ENCODE peak calls at places on chromosomes 3 and 15, in eight cellular contexts. Y is fibroblast of pulmonary artery, Z is fibroblast of mammary gland, O is psoas muscle, L is AG09309, V is fibroblast of lung, U is pancreas, J is BJ. M is an unnamed sample.

GRCh38 chr3:49636883-49637609 is 37.1 kb upstream of the APEH start:
- DNase-seq in U (no peak), L (no peak), O (no peak), Y (no peak), Z (no peak), J (no peak), V (no peak), M (no peak)

GRCh38 chr15:88981244-88982215 is 68.4 kb upstream of the MFGE8 start:
- DNase-seq in O (no peak), V (peak), J (no peak), L (peak), Z (no peak), U (no peak), Y (no peak), M (no peak)

GRCh38 chr15:85764649-85765277 is 30.0 kb downstream of the KLHL25 start:
- DNase-seq in O (no peak), U (no peak), Y (peak), L (no peak), Z (peak), J (no peak), V (peak), M (no peak)

GRCh38 chr3:127172670-127173515 is 20.0 kb upstream of the PRR23E start:
- DNase-seq in J (peak), Y (peak), O (no peak), V (peak), U (no peak), L (no peak), Z (peak), M (no peak)

GRCh38 chr15:82538961-82539689 is 1.1 kb downstream of the RPS17 start:
- DNase-seq in O (no peak), U (no peak), L (no peak), V (peak), J (no peak), Z (peak), Y (peak), M (no peak)

GRCh38 chr3:41224120-41224806 is 25.0 kb downstream of the CTNNB1 start:
- DNase-seq in J (no peak), Y (peak), O (no peak), Z (peak), V (peak), L (peak), U (no peak), M (no peak)

GRCh38 chr15:63256433-63256884 is 20.9 kb upstream of the APH1B start:
- DNase-seq in J (no peak), V (peak), Z (peak), O (no peak), U (no peak), Y (peak), L (no peak), M (no peak)

GRCh38 chr3:50154476-50154839 is 666 bp upstream of the SEMA3F start:
- DNase-seq in U (no peak), L (no peak), Y (no peak), O (no peak), J (no peak), Z (no peak), V (no peak), M (peak)

GRCh38 chr15:77869021-77869895 is 208.3 kb downstream of the TBC1D2B start:
- DNase-seq in O (no peak), Z (no peak), Y (peak), V (peak), U (no peak), J (no peak), L (no peak), M (no peak)

GRCh38 chr3:27877122-27878011 is 155.2 kb upstream of the EOMES start:
- DNase-seq in L (no peak), Z (no peak), U (no peak), V (peak), Y (no peak), O (no peak), J (no peak), M (no peak)

GRCh38 chr15:92681141-92681622 is 25.6 kb upstream of the FAM174B start:
- DNase-seq in V (peak), L (peak), O (no peak), U (no peak), Y (peak), J (peak), Z (peak), M (no peak)

GRCh38 chr3:121707531-121708273 is 41.8 kb downstream of the GOLGB1 start:
- DNase-seq in Z (peak), O (no peak), U (no peak), Y (no peak), J (no peak), V (peak), L (no peak), M (no peak)

GRCh38 chr3:115698851-115699535 is 75.7 kb downstream of the GAP43 start:
- DNase-seq in Y (peak), Z (no peak), O (no peak), L (no peak), J (no peak), U (no peak), V (peak), M (no peak)

GRCh38 chr15:36959746-36960145 is 140.6 kb downstream of the MEIS2 start:
- DNase-seq in Y (no peak), J (no peak), U (no peak), V (peak), O (no peak), L (no peak), Z (no peak), M (no peak)

GRCh38 chr3:42032693-42033349 is 58.3 kb upstream of the TRAK1 start:
- DNase-seq in L (peak), J (peak), Y (peak), V (peak), Z (peak), U (no peak), O (peak), M (no peak)

GRCh38 chr15:89119489-89120478 is 31.5 kb downstream of the ABHD2 start:
- DNase-seq in L (no peak), V (peak), J (no peak), Z (peak), Y (peak), O (no peak), U (no peak), M (no peak)

GRCh38 chr3:42262525-42262924 is 3.5 kb downstream of the CCK start:
- DNase-seq in O (no peak), L (peak), Z (peak), U (no peak), Y (peak), V (peak), J (peak), M (no peak)

GRCh38 chr3:52434080-52434479 is 10.8 kb downstream of the SEMA3G start:
- DNase-seq in J (no peak), L (no peak), V (no peak), O (no peak), Z (no peak), U (no peak), Y (no peak), M (no peak)

GRCh38 chr3:20185364-20185732 is 658 bp downstream of the SGO1 start:
- DNase-seq in O (no peak), L (no peak), U (no peak), J (no peak), V (peak), Z (peak), Y (peak), M (peak)

GRCh38 chr3:123540285-123540684 is 44.6 kb downstream of the HACD2 start:
- DNase-seq in J (no peak), O (no peak), Z (no peak), L (no peak), V (peak), Y (no peak), U (no peak), M (peak)

GRCh38 chr15:63506537-63507035 is 2.2 kb downstream of the USP3 start:
- DNase-seq in Y (no peak), L (no peak), Z (peak), V (peak), U (no peak), O (no peak), J (no peak), M (peak)

GRCh38 chr3:10518506-10519150 is 13.2 kb upstream of the ATP2B2 start:
- DNase-seq in V (peak), L (peak), J (no peak), O (peak), U (no peak), Z (no peak), Y (peak), M (no peak)

GRCh38 chr3:4524423-4524769 is 31.2 kb downstream of the ITPR1 start:
- DNase-seq in O (no peak), Z (peak), J (no peak), L (no peak), V (peak), U (no peak), Y (peak), M (no peak)

GRCh38 chr3:47250309-47251060 is 32.1 kb downstream of the KIF9 start:
- DNase-seq in U (no peak), L (no peak), Z (peak), J (no peak), V (no peak), Y (peak), O (peak), M (peak)

GRCh38 chr3:65252266-65252665 is 564.5 kb upstream of the ADAMTS9 start:
- DNase-seq in Y (no peak), O (no peak), U (no peak), L (no peak), Z (no peak), V (peak), J (no peak), M (no peak)

GRCh38 chr15:101397521-101398003 is 91.9 kb downstream of the PCSK6 start:
- DNase-seq in O (no peak), U (no peak), Y (no peak), L (no peak), J (no peak), V (no peak), Z (no peak), M (no peak)

GRCh38 chr15:61041886-61042285 is 187.2 kb downstream of the RORA start:
- DNase-seq in O (no peak), Z (no peak), U (no peak), J (no peak), Y (no peak), L (no peak), V (no peak), M (no peak)

GRCh38 chr15:84741151-84741550 is 7.2 kb upstream of the ZNF592 start:
- DNase-seq in V (no peak), L (no peak), Y (no peak), J (no peak), Z (no peak), O (no peak), U (no peak), M (no peak)

GRCh38 chr15:30913761-30914160 is 10.0 kb downstream of the FAN1 start:
- DNase-seq in V (no peak), J (no peak), Z (no peak), L (no peak), U (no peak), Y (no peak), O (no peak), M (no peak)

GRCh38 chr3:146589899-146590508 is 15.1 kb downstream of the PLSCR5 start:
- DNase-seq in L (no peak), V (peak), J (no peak), U (no peak), Z (peak), Y (peak), O (no peak), M (peak)

GRCh38 chr15:55587321-55588069 is 650 bp downstream of the PYGO1 start:
- DNase-seq in L (no peak), J (no peak), U (no peak), V (peak), Y (peak), Z (peak), O (peak), M (peak)

GRCh38 chr15:41885841-41886240 is 8.0 kb downstream of the SPTBN5 start:
- DNase-seq in Y (no peak), Z (no peak), J (no peak), L (no peak), V (no peak), U (peak), O (no peak), M (no peak)

GRCh38 chr15:78302579-78302978 is 3.2 kb upstream of the SKIC8 start:
- DNase-seq in J (peak), U (no peak), O (no peak), V (peak), L (peak), Z (peak), Y (peak), M (peak)

GRCh38 chr3:127787071-127787490 is 35.2 kb downstream of the MGLL start:
- DNase-seq in O (peak), Z (peak), L (no peak), Y (no peak), V (no peak), U (no peak), J (no peak), M (no peak)

GRCh38 chr15:68311464-68311835 is 33.9 kb downstream of the FEM1B start:
- DNase-seq in O (no peak), U (no peak), Z (no peak), Y (no peak), J (no peak), V (no peak), L (no peak), M (no peak)

GRCh38 chr15:41125950-41126642 is 10.0 kb upstream of the INO80 start:
- DNase-seq in U (no peak), Z (no peak), Y (no peak), O (no peak), V (no peak), J (no peak), L (no peak), M (no peak)

GRCh38 chr15:38398134-38398533 is 55.8 kb upstream of the FAM98B start:
- DNase-seq in O (peak), J (peak), Z (peak), U (no peak), V (peak), L (peak), Y (peak), M (no peak)

GRCh38 chr3:152622813-152623167 is 212.1 kb upstream of the P2RY1 start:
- DNase-seq in Z (peak), V (no peak), U (no peak), O (no peak), J (no peak), L (no peak), Y (peak), M (no peak)

GRCh38 chr15:77827860-77828259 is 195.1 kb upstream of the LINGO1 start:
- DNase-seq in Z (no peak), Y (no peak), O (no peak), J (no peak), U (no peak), L (no peak), V (no peak), M (no peak)

GRCh38 chr3:71304261-71304646 is 279.3 kb downstream of the FOXP1 start:
- DNase-seq in Y (no peak), V (no peak), L (no peak), O (no peak), J (no peak), U (no peak), Z (no peak), M (no peak)

GRCh38 chr3:71302604-71303003 is 280.9 kb downstream of the FOXP1 start:
- DNase-seq in O (no peak), V (no peak), Y (no peak), U (no peak), L (no peak), J (no peak), Z (no peak), M (no peak)

GRCh38 chr3:71305246-71306206 is 278.0 kb downstream of the FOXP1 start:
- DNase-seq in O (peak), L (no peak), Y (peak), V (peak), J (no peak), Z (peak), U (peak), M (no peak)

GRCh38 chr3:71303627-71304260 is 279.8 kb downstream of the FOXP1 start:
- DNase-seq in J (no peak), Y (no peak), V (no peak), Z (no peak), U (no peak), O (no peak), L (no peak), M (no peak)

GRCh38 chr3:71304684-71305083 is 278.8 kb downstream of the FOXP1 start:
- DNase-seq in Y (peak), J (no peak), L (no peak), Z (peak), O (no peak), U (no peak), V (no peak), M (no peak)
- TF ChIP-seq CTCF in Y (peak), J (no peak), L (peak), Z (peak), O (peak), U (peak), V (peak), M (no peak)

DNA sequence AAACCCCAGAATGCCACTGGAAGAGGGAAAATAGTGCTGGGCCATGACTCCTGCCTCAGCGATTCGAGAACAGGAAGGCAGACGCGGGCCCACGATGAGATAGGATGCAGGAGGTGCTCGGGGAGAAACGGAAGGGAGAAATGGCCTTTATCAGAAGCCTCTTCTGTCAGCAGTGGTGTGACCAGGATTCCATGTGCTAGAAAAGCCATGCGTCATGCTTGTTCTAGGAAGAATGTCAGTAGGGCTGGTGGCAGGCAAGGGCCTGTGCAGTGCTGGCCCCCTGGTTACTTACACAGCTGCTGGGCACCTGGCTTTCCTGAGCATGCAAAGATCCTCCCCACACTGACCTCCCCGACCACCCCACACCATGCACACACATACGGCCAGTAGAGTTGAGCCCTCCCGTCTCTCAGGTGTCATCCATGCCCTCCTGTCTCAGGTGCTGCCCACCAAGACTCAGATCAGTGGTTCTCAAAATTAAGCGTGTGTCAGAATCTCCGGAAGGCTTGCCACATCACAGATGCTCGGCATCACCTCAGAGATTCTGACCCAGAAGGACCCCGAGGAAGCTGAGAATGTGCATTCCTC is 106.7 kb downstream of the ADAMTS17 start:
- DNase-seq in Y (peak), V (no peak), Z (no peak), J (no peak), U (no peak), O (no peak), L (no peak), M (no peak)
- H3K4me3 ChIP-seq in Y (no peak), V (no peak), Z (no peak), J (no peak), U (no peak), O (no peak), L (no peak), M (no peak)

DNA sequence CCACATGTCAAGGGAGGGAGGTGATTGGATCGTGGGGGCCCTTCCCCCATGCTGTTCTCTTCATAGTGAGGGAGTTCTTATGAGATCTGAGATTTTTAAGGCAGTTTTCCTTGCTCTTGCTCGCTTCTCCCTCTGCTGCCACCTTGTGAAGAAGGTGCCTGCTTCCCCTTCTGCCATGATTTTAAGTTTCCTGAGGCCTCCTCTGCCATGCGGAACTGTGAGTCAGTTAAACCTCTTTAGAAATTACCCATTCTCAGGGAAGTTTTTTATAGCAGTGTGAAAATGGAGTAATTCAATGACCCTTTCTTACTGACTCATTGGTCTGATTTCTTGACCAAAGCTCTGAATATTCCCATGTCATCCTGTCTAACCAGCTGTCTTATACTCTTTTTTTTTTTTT is 484.4 kb upstream of the TPRG1 start:
- DNase-seq in V (peak), L (peak), O (no peak), J (peak), U (no peak), Y (peak), Z (peak), M (no peak)
- TF ChIP-seq CTCF in V (peak), L (peak), O (peak), J (peak), U (no peak), Y (peak), Z (peak), M (no peak)

GRCh38 chr3:61928020-61928419 is 366.6 kb downstream of the PTPRG start:
- DNase-seq in U (no peak), L (no peak), O (no peak), Y (peak), V (peak), Z (peak), J (no peak), M (no peak)
- H3K4me3 ChIP-seq in U (no peak), L (no peak), O (peak), Y (no peak), V (no peak), Z (no peak), J (no peak), M (no peak)

DNA sequence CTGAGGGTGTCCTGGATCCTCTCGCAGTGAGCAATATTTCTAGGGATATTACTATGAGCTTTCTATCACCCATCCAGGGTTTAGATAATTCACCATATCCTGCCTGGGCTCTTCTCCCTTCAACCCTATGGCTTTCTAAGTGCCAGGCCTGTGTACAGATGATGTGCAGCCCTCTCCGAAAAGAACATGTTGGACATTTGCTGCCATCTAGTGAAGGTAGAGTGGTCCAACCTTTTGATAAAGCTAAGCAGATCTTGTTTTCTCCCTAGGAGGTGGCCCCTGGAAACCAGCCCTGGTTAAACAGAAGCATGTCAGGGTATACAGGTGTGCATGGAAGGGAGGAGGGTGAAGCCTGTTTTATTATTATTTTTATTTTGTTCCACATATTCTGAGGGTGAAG is 27.9 kb upstream of the SCN10A start:
- DNase-seq in Z (peak), U (no peak), V (peak), J (no peak), Y (peak), O (no peak), L (peak), M (peak)
- TF ChIP-seq CTCF in Z (peak), U (no peak), V (peak), J (peak), Y (peak), O (peak), L (peak), M (peak)

GRCh38 chr3:62874398-62875102 is 666 bp downstream of the CADPS start:
- DNase-seq in Z (no peak), L (no peak), O (no peak), U (no peak), J (no peak), Y (no peak), V (no peak), M (no peak)

GRCh38 chr3:62876064-62876463 is 848 bp upstream of the CADPS start:
- DNase-seq in L (no peak), J (no peak), V (peak), O (no peak), Y (peak), U (peak), Z (peak), M (peak)

GRCh38 chr3:62875103-62876002 is at the start of gene CADPS:
- DNase-seq in O (no peak), Y (no peak), L (no peak), J (no peak), Z (peak), U (peak), V (peak), M (no peak)

GRCh38 chr3:62872318-62872717 is 2.9 kb downstream of the CADPS start:
- DNase-seq in O (no peak), V (no peak), J (no peak), U (no peak), Z (no peak), L (no peak), Y (no peak), M (no peak)

GRCh38 chr3:62873672-62874397 is 1.4 kb downstream of the CADPS start:
- DNase-seq in Z (peak), U (peak), J (no peak), O (no peak), Y (no peak), V (peak), L (no peak), M (peak)
- H3K4me3 ChIP-seq in Z (peak), U (peak), J (no peak), O (peak), Y (no peak), V (peak), L (peak), M (no peak)